ENCODE peak calls at places on chromosomes 6 and 20, in ten cellular contexts. One of them, this sample, is unnamed.

GRCh38 chr6:16198061-16198705 is 40.2 kb upstream of the GMPR start:
- DNase-seq in WTC11: no peak
- DNase-seq in NCI-H1105: no peak
- DNase-seq in uterus: no peak
- DNase-seq in heart left ventricle: no peak
- DNase-seq in neural crest cell: no peak
- DNase-seq in LoVo: no peak
- DNase-seq in upper lobe of right lung: no peak
- DNase-seq in cerebellar cortex: no peak
- DNase-seq in AG10803: no peak
- DNase-seq in this sample: no peak

GRCh38 chr6:136822051-136822378 is 377 bp upstream of the PEX7 start:
- DNase-seq in heart left ventricle: peak; percentile 29
- DNase-seq in NCI-H1105: no peak
- DNase-seq in uterus: no peak
- DNase-seq in cerebellar cortex: no peak
- DNase-seq in upper lobe of right lung: no peak
- DNase-seq in WTC11: no peak
- DNase-seq in AG10803: peak; percentile 46
- DNase-seq in LoVo: peak; percentile 15
- DNase-seq in neural crest cell: no peak
- DNase-seq in this sample: no peak

GRCh38 chr6:18350728-18351127 is 36.4 kb upstream of the RNF144B start:
- DNase-seq in heart left ventricle: no peak
- DNase-seq in AG10803: no peak
- DNase-seq in WTC11: no peak
- DNase-seq in LoVo: no peak
- DNase-seq in upper lobe of right lung: no peak
- DNase-seq in uterus: no peak
- DNase-seq in cerebellar cortex: no peak
- DNase-seq in neural crest cell: no peak
- DNase-seq in NCI-H1105: no peak
- DNase-seq in this sample: no peak

GRCh38 chr6:138240476-138241245 is 22.4 kb upstream of the PBOV1 start:
- DNase-seq in upper lobe of right lung: no peak
- DNase-seq in cerebellar cortex: peak; percentile 95
- DNase-seq in LoVo: no peak
- DNase-seq in heart left ventricle: no peak
- DNase-seq in neural crest cell: no peak
- DNase-seq in AG10803: peak; percentile 14
- DNase-seq in NCI-H1105: no peak
- DNase-seq in WTC11: no peak
- DNase-seq in uterus: no peak
- DNase-seq in this sample: no peak

GRCh38 chr6:32879691-32880090 is 25.7 kb downstream of the PSMB9 start:
- DNase-seq in NCI-H1105: no peak
- DNase-seq in upper lobe of right lung: no peak
- DNase-seq in heart left ventricle: no peak
- DNase-seq in WTC11: no peak
- DNase-seq in AG10803: no peak
- DNase-seq in neural crest cell: no peak
- DNase-seq in LoVo: no peak
- DNase-seq in uterus: no peak
- DNase-seq in cerebellar cortex: no peak
- DNase-seq in this sample: no peak

GRCh38 chr20:58599966-58600365 is 51.1 kb upstream of the STX16 start:
- DNase-seq in AG10803: no peak
- DNase-seq in NCI-H1105: no peak
- DNase-seq in uterus: no peak
- DNase-seq in upper lobe of right lung: no peak
- DNase-seq in WTC11: no peak
- DNase-seq in cerebellar cortex: no peak
- DNase-seq in LoVo: no peak
- DNase-seq in neural crest cell: no peak
- DNase-seq in heart left ventricle: no peak
- DNase-seq in this sample: no peak

GRCh38 chr20:33022733-33023438 is 8.6 kb upstream of the BPIFB6 start:
- DNase-seq in heart left ventricle: no peak
- DNase-seq in WTC11: no peak
- DNase-seq in cerebellar cortex: no peak
- DNase-seq in uterus: no peak
- DNase-seq in neural crest cell: no peak
- DNase-seq in LoVo: no peak
- DNase-seq in upper lobe of right lung: no peak
- DNase-seq in AG10803: no peak
- DNase-seq in NCI-H1105: no peak
- DNase-seq in this sample: no peak

GRCh38 chr20:63258826-63259225 is 4.6 kb upstream of the NKAIN4 start:
- DNase-seq in uterus: no peak
- DNase-seq in cerebellar cortex: no peak
- DNase-seq in WTC11: no peak
- DNase-seq in heart left ventricle: no peak
- DNase-seq in upper lobe of right lung: no peak
- DNase-seq in LoVo: no peak
- DNase-seq in neural crest cell: no peak
- DNase-seq in AG10803: no peak
- DNase-seq in NCI-H1105: no peak
- DNase-seq in this sample: no peak

GRCh38 chr20:56839791-56840190 is 210.7 kb downstream of the TFAP2C start:
- DNase-seq in uterus: no peak
- DNase-seq in NCI-H1105: no peak
- DNase-seq in AG10803: peak; percentile 79
- DNase-seq in cerebellar cortex: no peak
- DNase-seq in LoVo: no peak
- DNase-seq in upper lobe of right lung: no peak
- DNase-seq in heart left ventricle: no peak
- DNase-seq in WTC11: no peak
- DNase-seq in neural crest cell: no peak
- DNase-seq in this sample: no peak

GRCh38 chr20:12729326-12729725 is 279.4 kb upstream of the SPTLC3 start:
- DNase-seq in upper lobe of right lung: no peak
- DNase-seq in neural crest cell: no peak
- DNase-seq in AG10803: no peak
- DNase-seq in heart left ventricle: no peak
- DNase-seq in WTC11: no peak
- DNase-seq in cerebellar cortex: no peak
- DNase-seq in uterus: no peak
- DNase-seq in LoVo: no peak
- DNase-seq in NCI-H1105: no peak
- DNase-seq in this sample: no peak

GRCh38 chr6:25107218-25107617 is 171.5 kb upstream of the RIPOR2 start:
- DNase-seq in WTC11: no peak
- DNase-seq in LoVo: no peak
- DNase-seq in upper lobe of right lung: no peak
- DNase-seq in neural crest cell: no peak
- DNase-seq in AG10803: no peak
- DNase-seq in NCI-H1105: no peak
- DNase-seq in uterus: no peak
- DNase-seq in cerebellar cortex: no peak
- DNase-seq in heart left ventricle: no peak
- DNase-seq in this sample: no peak

GRCh38 chr6:21953831-21954801 is 342.7 kb downstream of the PRL start:
- DNase-seq in upper lobe of right lung: no peak
- DNase-seq in WTC11: peak; percentile 21
- DNase-seq in LoVo: no peak
- DNase-seq in heart left ventricle: no peak
- DNase-seq in neural crest cell: no peak
- DNase-seq in uterus: peak; percentile 24
- DNase-seq in AG10803: peak; percentile 65
- DNase-seq in NCI-H1105: no peak
- DNase-seq in cerebellar cortex: no peak
- DNase-seq in this sample: no peak

GRCh38 chr6:25280617-25280990 is 1.4 kb downstream of the CARMIL1 start:
- DNase-seq in NCI-H1105: no peak
- DNase-seq in upper lobe of right lung: no peak
- DNase-seq in AG10803: no peak
- DNase-seq in WTC11: no peak
- DNase-seq in uterus: no peak
- DNase-seq in LoVo: no peak
- DNase-seq in heart left ventricle: no peak
- DNase-seq in cerebellar cortex: peak; percentile 54
- DNase-seq in neural crest cell: no peak
- DNase-seq in this sample: no peak

GRCh38 chr6:158042245-158042798 is 60.7 kb downstream of the SYNJ2 start:
- DNase-seq in NCI-H1105: no peak
- DNase-seq in upper lobe of right lung: peak; percentile 51
- DNase-seq in neural crest cell: no peak
- DNase-seq in cerebellar cortex: no peak
- DNase-seq in LoVo: no peak
- DNase-seq in WTC11: no peak
- DNase-seq in heart left ventricle: peak; percentile 70
- DNase-seq in uterus: peak; percentile 66
- DNase-seq in AG10803: peak; percentile 68
- DNase-seq in this sample: no peak

GRCh38 chr6:157280153-157280552 is 43.2 kb downstream of the TMEM242 start:
- DNase-seq in neural crest cell: no peak
- DNase-seq in upper lobe of right lung: no peak
- DNase-seq in cerebellar cortex: no peak
- DNase-seq in WTC11: peak; percentile 54
- DNase-seq in AG10803: no peak
- DNase-seq in NCI-H1105: no peak
- DNase-seq in heart left ventricle: no peak
- DNase-seq in uterus: no peak
- DNase-seq in LoVo: no peak
- DNase-seq in this sample: no peak

GRCh38 chr6:15929685-15930084 is 199.2 kb upstream of the MYLIP start:
- DNase-seq in uterus: no peak
- DNase-seq in upper lobe of right lung: no peak
- DNase-seq in WTC11: no peak
- DNase-seq in AG10803: peak; percentile 39
- DNase-seq in neural crest cell: no peak
- DNase-seq in heart left ventricle: no peak
- DNase-seq in cerebellar cortex: no peak
- DNase-seq in LoVo: no peak
- DNase-seq in NCI-H1105: peak; percentile 36
- DNase-seq in this sample: no peak

GRCh38 chr20:5835870-5836269 is 85.7 kb downstream of the SHLD1 start:
- DNase-seq in WTC11: no peak
- DNase-seq in uterus: no peak
- DNase-seq in NCI-H1105: no peak
- DNase-seq in upper lobe of right lung: no peak
- DNase-seq in cerebellar cortex: peak; percentile 58
- DNase-seq in neural crest cell: no peak
- DNase-seq in heart left ventricle: no peak
- DNase-seq in LoVo: no peak
- DNase-seq in AG10803: peak; percentile 48
- DNase-seq in this sample: no peak

GRCh38 chr6:130981409-130981808 is 81.6 kb downstream of the EPB41L2 start:
- DNase-seq in cerebellar cortex: no peak
- DNase-seq in neural crest cell: no peak
- DNase-seq in NCI-H1105: no peak
- DNase-seq in heart left ventricle: no peak
- DNase-seq in LoVo: no peak
- DNase-seq in uterus: peak; percentile 40
- DNase-seq in WTC11: no peak
- DNase-seq in upper lobe of right lung: no peak
- DNase-seq in AG10803: peak; percentile 73
- DNase-seq in this sample: no peak

GRCh38 chr6:87590989-87591388 is 1.1 kb downstream of the ORC3 start:
- DNase-seq in cerebellar cortex: no peak
- DNase-seq in LoVo: no peak
- DNase-seq in uterus: no peak
- DNase-seq in AG10803: no peak
- DNase-seq in heart left ventricle: no peak
- DNase-seq in upper lobe of right lung: no peak
- DNase-seq in neural crest cell: no peak
- DNase-seq in WTC11: no peak
- DNase-seq in NCI-H1105: no peak
- DNase-seq in this sample: no peak

GRCh38 chr6:127436578-127437110 is 22.5 kb downstream of the KIAA0408 start:
- DNase-seq in LoVo: no peak
- DNase-seq in uterus: no peak
- DNase-seq in neural crest cell: no peak
- DNase-seq in cerebellar cortex: peak; percentile 46
- DNase-seq in AG10803: no peak
- DNase-seq in NCI-H1105: no peak
- DNase-seq in upper lobe of right lung: no peak
- DNase-seq in WTC11: no peak
- DNase-seq in heart left ventricle: no peak
- DNase-seq in this sample: no peak

GRCh38 chr20:57688295-57688694 is 21.5 kb downstream of the PMEPA1 start:
- DNase-seq in AG10803: no peak
- DNase-seq in uterus: no peak
- DNase-seq in neural crest cell: no peak
- DNase-seq in upper lobe of right lung: no peak
- DNase-seq in LoVo: no peak
- DNase-seq in WTC11: no peak
- DNase-seq in heart left ventricle: no peak
- DNase-seq in cerebellar cortex: no peak
- DNase-seq in NCI-H1105: no peak
- DNase-seq in this sample: no peak

GRCh38 chr6:166862287-166862977 is 93.9 kb downstream of the RNASET2 start:
- DNase-seq in WTC11: peak; percentile 77
- DNase-seq in heart left ventricle: peak; percentile 39
- DNase-seq in cerebellar cortex: no peak
- DNase-seq in neural crest cell: peak; percentile 62
- DNase-seq in NCI-H1105: peak; percentile 59
- DNase-seq in uterus: no peak
- DNase-seq in AG10803: no peak
- DNase-seq in upper lobe of right lung: no peak
- DNase-seq in LoVo: no peak
- DNase-seq in this sample: no peak

GRCh38 chr6:157741321-157741720 is 81.7 kb upstream of the SNX9 start:
- DNase-seq in WTC11: no peak
- DNase-seq in cerebellar cortex: no peak
- DNase-seq in upper lobe of right lung: no peak
- DNase-seq in AG10803: no peak
- DNase-seq in heart left ventricle: no peak
- DNase-seq in uterus: no peak
- DNase-seq in neural crest cell: no peak
- DNase-seq in LoVo: no peak
- DNase-seq in NCI-H1105: no peak
- DNase-seq in this sample: no peak

GRCh38 chr6:158907931-158908330 is 88.8 kb upstream of the EZR start:
- DNase-seq in uterus: no peak
- DNase-seq in NCI-H1105: no peak
- DNase-seq in cerebellar cortex: no peak
- DNase-seq in heart left ventricle: no peak
- DNase-seq in AG10803: no peak
- DNase-seq in WTC11: no peak
- DNase-seq in LoVo: no peak
- DNase-seq in neural crest cell: no peak
- DNase-seq in upper lobe of right lung: no peak
- DNase-seq in this sample: no peak

This sample was measured in esophagus squamous epithelium.